ENCODE peak calls at places on chromosomes 6 and 20, in four cellular contexts. K is HFF-Myc; M is caudate nucleus; P is stimulated activated CD8-positive, alpha-beta memory T cell treated with anti-CD3 and anti-CD28 coated beads, Interleukin-7, amount 100 ng/mL, for 1 hour. F is an unnamed sample.

GRCh38 chr6:43368517-43369160 is 808 bp downstream of the ZNF318 start:
- DNase-seq in P (no peak), K (no peak), M (no peak), F (peak)

GRCh38 chr6:110999634-111000270 is 17.9 kb downstream of the RPF2 start:
- DNase-seq in P (no peak), M (no peak), K (no peak), F (no peak)

GRCh38 chr20:53738945-53739798 is 145.5 kb upstream of the ZNF217 start:
- DNase-seq in P (no peak), M (no peak), K (no peak), F (no peak)

GRCh38 chr6:163579880-163580295 is 165.4 kb downstream of the QKI start:
- DNase-seq in P (no peak), K (no peak), M (no peak), F (no peak)

GRCh38 chr20:54711061-54711460 is 235.7 kb downstream of the DOK5 start:
- DNase-seq in M (no peak), P (no peak), K (no peak), F (no peak)

GRCh38 chr6:129730477-129731165 is 20.6 kb upstream of the ARHGAP18 start:
- DNase-seq in P (no peak), M (no peak), K (no peak), F (no peak)

GRCh38 chr6:50791900-50792508 is 26.7 kb upstream of the TFAP2B start:
- DNase-seq in K (no peak), M (no peak), P (no peak), F (peak)

GRCh38 chr6:154080434-154081189 is 41.6 kb downstream of the OPRM1 start:
- DNase-seq in K (no peak), P (no peak), M (no peak), F (no peak)

GRCh38 chr6:72553531-72554202 is 68.2 kb upstream of the KCNQ5 start:
- DNase-seq in P (no peak), K (peak), M (no peak), F (no peak)

GRCh38 chr6:45454008-45454911 is 76.5 kb upstream of the SUPT3H start:
- DNase-seq in K (peak), M (no peak), P (no peak), F (no peak)

GRCh38 chr6:84788689-84789088 is 24.3 kb upstream of the TBX18 start:
- DNase-seq in K (no peak), P (no peak), M (no peak), F (no peak)

GRCh38 chr6:130559166-130559565 is 193.3 kb downstream of the TMEM200A start:
- DNase-seq in M (no peak), P (no peak), K (no peak), F (no peak)

GRCh38 chr6:158010591-158011477 is 29.2 kb downstream of the SYNJ2 start:
- DNase-seq in P (no peak), K (no peak), M (no peak), F (no peak)

GRCh38 chr20:4811661-4812181 is 90.0 kb downstream of the PRND start:
- DNase-seq in P (no peak), M (no peak), K (no peak), F (peak)

GRCh38 chr20:54368578-54368977 is 106.8 kb upstream of the DOK5 start:
- DNase-seq in K (no peak), M (no peak), P (no peak), F (no peak)

GRCh38 chr20:10763117-10763516 is 89.3 kb upstream of the JAG1 start:
- DNase-seq in P (no peak), M (no peak), K (no peak), F (no peak)

GRCh38 chr20:62246431-62246830 is 8.1 kb downstream of the OSBPL2 start:
- DNase-seq in P (no peak), K (no peak), M (no peak), F (no peak)

GRCh38 chr20:3326779-3327521 is 80.5 kb downstream of the DNAAF9 start:
- DNase-seq in K (no peak), M (no peak), P (no peak), F (no peak)

GRCh38 chr6:105137388-105137787 is 42.4 kb downstream of the POPDC3 start:
- DNase-seq in P (no peak), M (no peak), K (no peak), F (no peak)

GRCh38 chr20:38498909-38499308 is 26.3 kb downstream of the RALGAPB start:
- DNase-seq in M (no peak), K (no peak), P (no peak), F (no peak)

GRCh38 chr6:39263299-39264037 is 34.2 kb upstream of the KCNK5 start:
- DNase-seq in K (no peak), M (no peak), P (no peak), F (no peak)

GRCh38 chr6:139364302-139364981 is 10.0 kb downstream of the CITED2 start:
- DNase-seq in P (no peak), K (peak), M (no peak), F (no peak)

GRCh38 chr6:20953019-20953418 is 418.8 kb downstream of the CDKAL1 start:
- DNase-seq in K (no peak), M (no peak), P (no peak), F (no peak)

GRCh38 chr6:85669735-85670194 is 27.1 kb upstream of the SYNCRIP start:
- DNase-seq in K (no peak), M (no peak), P (no peak), F (no peak)

GRCh38 chr20:36744764-36745191 is 1.1 kb downstream of the NDRG3 start:
- DNase-seq in K (no peak), P (no peak), M (peak), F (no peak)

GRCh38 chr20:10636326-10636818 is 37.4 kb downstream of the JAG1 start:
- DNase-seq in P (no peak), M (no peak), K (no peak), F (no peak)

GRCh38 chr6:111469543-111469942 is 13.5 kb downstream of the REV3L start:
- DNase-seq in M (peak), P (no peak), K (no peak), F (no peak)

GRCh38 chr20:56411759-56412472 is at the start of gene CASS4:
- DNase-seq in K (no peak), M (no peak), P (no peak), F (peak)

GRCh38 chr20:51876511-51876910 is 74.2 kb upstream of the SALL4 start:
- DNase-seq in M (no peak), K (no peak), P (no peak), F (no peak)

GRCh38 chr6:113464959-113465358 is 392.2 kb upstream of the MARCKS start:
- DNase-seq in P (no peak), K (peak), M (no peak), F (no peak)

GRCh38 chr20:33721391-33722140 is 1.5 kb upstream of the PXMP4 start:
- DNase-seq in M (no peak), K (no peak), P (no peak), F (no peak)

GRCh38 chr6:99353126-99353525 is 3.7 kb upstream of the FAXC start:
- DNase-seq in M (no peak), P (no peak), K (no peak), F (no peak)

GRCh38 chr6:80143312-80143960 is 37.0 kb downstream of the BCKDHB start:
- DNase-seq in K (peak), P (no peak), M (no peak), F (peak)

GRCh38 chr20:19510626-19511025 is 247.4 kb upstream of the RIN2 start:
- DNase-seq in K (no peak), P (no peak), M (no peak), F (no peak)

GRCh38 chr6:52389264-52389625 is 27.3 kb downstream of the PAQR8 start:
- DNase-seq in P (no peak), M (no peak), K (no peak), F (no peak)

GRCh38 chr6:1610497-1611321 is 994 bp downstream of the FOXC1 start:
- DNase-seq in P (no peak), K (no peak), M (no peak), F (no peak)

GRCh38 chr6:158662607-158663464 is 13.0 kb downstream of the SYTL3 start:
- DNase-seq in M (no peak), K (no peak), P (no peak), F (no peak)

GRCh38 chr20:24697411-24697810 is 228.0 kb downstream of the SYNDIG1 start:
- DNase-seq in M (no peak), P (no peak), K (no peak), F (no peak)

GRCh38 chr20:58389324-58389967 is 417 bp downstream of the VAPB start:
- DNase-seq in K (no peak), M (no peak), P (no peak), F (no peak)

GRCh38 chr6:4320860-4321259 is 185.5 kb upstream of the ECI2 start:
- DNase-seq in P (no peak), M (no peak), K (peak), F (no peak)

F was measured in mucosa of gallbladder.